ENCODE peak calls at places on chromosome 11, in five cellular contexts. One of them, this sample, is unnamed.

GRCh38 chr11:133953999-133954398 is 2.8 kb downstream of the IGSF9B start:
- DNase-seq in kidney: no peak
- DNase-seq in Peyer's patch: no peak
- DNase-seq in H7: no peak
- DNase-seq in aorta: no peak
- DNase-seq in this sample: no peak

GRCh38 chr11:111206472-111206871 is 39.1 kb upstream of the POU2AF2 start:
- DNase-seq in kidney: no peak
- DNase-seq in Peyer's patch: no peak
- DNase-seq in H7: no peak
- DNase-seq in aorta: no peak
- DNase-seq in this sample: no peak

GRCh38 chr11:79189604-79190003 is 251.2 kb downstream of the TENM4 start:
- DNase-seq in kidney: no peak
- DNase-seq in Peyer's patch: no peak
- DNase-seq in H7: no peak
- DNase-seq in aorta: no peak
- DNase-seq in this sample: peak; percentile 82

GRCh38 chr11:123578778-123579481 is 75.5 kb downstream of the SCN3B start:
- DNase-seq in kidney: no peak
- DNase-seq in Peyer's patch: no peak
- DNase-seq in H7: no peak
- DNase-seq in aorta: no peak
- DNase-seq in this sample: no peak

GRCh38 chr11:120554771-120555432 is 43.4 kb downstream of the GRIK4 start:
- DNase-seq in kidney: no peak
- DNase-seq in Peyer's patch: no peak
- DNase-seq in H7: peak; percentile 78
- DNase-seq in aorta: peak; percentile 57
- DNase-seq in this sample: no peak

GRCh38 chr11:105968021-105968697 is 53.9 kb downstream of the MSANTD4 start:
- DNase-seq in kidney: no peak
- DNase-seq in Peyer's patch: no peak
- DNase-seq in H7: no peak
- DNase-seq in aorta: no peak
- DNase-seq in this sample: no peak

GRCh38 chr11:43289368-43289767 is 22.4 kb upstream of the API5 start:
- DNase-seq in kidney: no peak
- DNase-seq in Peyer's patch: no peak
- DNase-seq in H7: no peak
- DNase-seq in aorta: no peak
- DNase-seq in this sample: no peak

GRCh38 chr11:69251639-69252493 is 42.1 kb upstream of the MYEOV start:
- DNase-seq in kidney: peak; percentile 68
- DNase-seq in Peyer's patch: no peak
- DNase-seq in H7: peak; percentile 69
- DNase-seq in aorta: peak; percentile 58
- DNase-seq in this sample: no peak

GRCh38 chr11:14972581-14973490 is 685 bp upstream of the CALCA start:
- DNase-seq in kidney: no peak
- DNase-seq in Peyer's patch: no peak
- DNase-seq in H7: peak; percentile 47
- DNase-seq in aorta: no peak
- DNase-seq in this sample: no peak

GRCh38 chr11:68867067-68867466 is 25.4 kb upstream of the CPT1A start:
- DNase-seq in kidney: no peak
- DNase-seq in Peyer's patch: no peak
- DNase-seq in H7: no peak
- DNase-seq in aorta: no peak
- DNase-seq in this sample: peak; percentile 15

GRCh38 chr11:47715082-47715669 is at the start of gene AGBL2:
- DNase-seq in kidney: peak; percentile 93
- DNase-seq in Peyer's patch: peak; percentile 93
- DNase-seq in H7: peak; percentile 92
- DNase-seq in aorta: peak; percentile 92
- DNase-seq in this sample: peak; percentile 80

GRCh38 chr11:111957663-111958415 is 20.7 kb downstream of the DIXDC1 start:
- DNase-seq in kidney: peak; percentile 68
- DNase-seq in Peyer's patch: no peak
- DNase-seq in H7: no peak
- DNase-seq in aorta: no peak
- DNase-seq in this sample: no peak

GRCh38 chr11:111001986-111002616 is 243.4 kb upstream of the POU2AF2 start:
- DNase-seq in kidney: no peak
- DNase-seq in Peyer's patch: no peak
- DNase-seq in H7: no peak
- DNase-seq in aorta: no peak
- DNase-seq in this sample: no peak

GRCh38 chr11:129814244-129814992 is 1.2 kb upstream of the TMEM45B start:
- DNase-seq in kidney: no peak
- DNase-seq in Peyer's patch: no peak
- DNase-seq in H7: no peak
- DNase-seq in aorta: no peak
- DNase-seq in this sample: no peak

GRCh38 chr11:126147268-126148111 is 64.0 kb downstream of the RPUSD4 start:
- DNase-seq in kidney: no peak
- DNase-seq in Peyer's patch: peak; percentile 66
- DNase-seq in H7: peak; percentile 68
- DNase-seq in aorta: peak; percentile 36
- DNase-seq in this sample: peak; percentile 65

GRCh38 chr11:31655483-31655882 is 145.9 kb downstream of the ELP4 start:
- DNase-seq in kidney: no peak
- DNase-seq in Peyer's patch: no peak
- DNase-seq in H7: no peak
- DNase-seq in aorta: no peak
- DNase-seq in this sample: no peak

GRCh38 chr11:7364660-7365059 is 113.0 kb downstream of the SYT9 start:
- DNase-seq in kidney: no peak
- DNase-seq in Peyer's patch: no peak
- DNase-seq in H7: no peak
- DNase-seq in aorta: no peak
- DNase-seq in this sample: no peak

GRCh38 chr11:67415501-67416304 is at the start of gene CARNS1:
- DNase-seq in kidney: no peak
- DNase-seq in Peyer's patch: no peak
- DNase-seq in H7: peak; percentile 90
- DNase-seq in aorta: no peak
- DNase-seq in this sample: no peak

GRCh38 chr11:60717956-60718355 is 6.6 kb upstream of the MS4A18 start:
- DNase-seq in kidney: no peak
- DNase-seq in Peyer's patch: no peak
- DNase-seq in H7: no peak
- DNase-seq in aorta: no peak
- DNase-seq in this sample: no peak

GRCh38 chr11:1837171-1838076 is 1.4 kb upstream of the TNNI2 start:
- DNase-seq in kidney: peak; percentile 86
- DNase-seq in Peyer's patch: peak; percentile 90
- DNase-seq in H7: peak; percentile 99
- DNase-seq in aorta: peak; percentile 90
- DNase-seq in this sample: peak; percentile 65

GRCh38 chr11:64629796-64630562 is 39.0 kb downstream of the SLC22A12 start:
- DNase-seq in kidney: no peak
- DNase-seq in Peyer's patch: no peak
- DNase-seq in H7: peak; percentile 98
- DNase-seq in aorta: peak; percentile 86
- DNase-seq in this sample: no peak

GRCh38 chr11:11243790-11244469 is 109.1 kb downstream of the CSNK2A3 start:
- DNase-seq in kidney: peak; percentile 82
- DNase-seq in Peyer's patch: peak; percentile 65
- DNase-seq in H7: peak; percentile 86
- DNase-seq in aorta: peak; percentile 82
- DNase-seq in this sample: no peak

GRCh38 chr11:102347526-102348331 is 715 bp downstream of the BIRC2 start:
- DNase-seq in kidney: no peak
- DNase-seq in Peyer's patch: no peak
- DNase-seq in H7: peak; percentile 18
- DNase-seq in aorta: peak; percentile 44
- DNase-seq in this sample: no peak

GRCh38 chr11:63866211-63866610 is 27.3 kb downstream of the MARK2 start:
- DNase-seq in kidney: peak; percentile 66
- DNase-seq in Peyer's patch: peak; percentile 88
- DNase-seq in H7: no peak
- DNase-seq in aorta: peak; percentile 76
- DNase-seq in this sample: peak; percentile 64

GRCh38 chr11:21321530-21321929 is 652.1 kb downstream of the NELL1 start:
- DNase-seq in kidney: no peak
- DNase-seq in Peyer's patch: no peak
- DNase-seq in H7: no peak
- DNase-seq in aorta: no peak
- DNase-seq in this sample: no peak

GRCh38 chr11:35363246-35364100 is 55.9 kb downstream of the SLC1A2 start:
- DNase-seq in kidney: no peak
- DNase-seq in Peyer's patch: no peak
- DNase-seq in H7: no peak
- DNase-seq in aorta: no peak
- DNase-seq in this sample: no peak

GRCh38 chr11:80315263-80315662 is 874.4 kb upstream of the TENM4 start:
- DNase-seq in kidney: no peak
- DNase-seq in Peyer's patch: no peak
- DNase-seq in H7: no peak
- DNase-seq in aorta: no peak
- DNase-seq in this sample: no peak

GRCh38 chr11:106072804-106073203 is 4.3 kb downstream of the KBTBD3 start:
- DNase-seq in kidney: no peak
- DNase-seq in Peyer's patch: no peak
- DNase-seq in H7: no peak
- DNase-seq in aorta: no peak
- DNase-seq in this sample: no peak

DNA sequence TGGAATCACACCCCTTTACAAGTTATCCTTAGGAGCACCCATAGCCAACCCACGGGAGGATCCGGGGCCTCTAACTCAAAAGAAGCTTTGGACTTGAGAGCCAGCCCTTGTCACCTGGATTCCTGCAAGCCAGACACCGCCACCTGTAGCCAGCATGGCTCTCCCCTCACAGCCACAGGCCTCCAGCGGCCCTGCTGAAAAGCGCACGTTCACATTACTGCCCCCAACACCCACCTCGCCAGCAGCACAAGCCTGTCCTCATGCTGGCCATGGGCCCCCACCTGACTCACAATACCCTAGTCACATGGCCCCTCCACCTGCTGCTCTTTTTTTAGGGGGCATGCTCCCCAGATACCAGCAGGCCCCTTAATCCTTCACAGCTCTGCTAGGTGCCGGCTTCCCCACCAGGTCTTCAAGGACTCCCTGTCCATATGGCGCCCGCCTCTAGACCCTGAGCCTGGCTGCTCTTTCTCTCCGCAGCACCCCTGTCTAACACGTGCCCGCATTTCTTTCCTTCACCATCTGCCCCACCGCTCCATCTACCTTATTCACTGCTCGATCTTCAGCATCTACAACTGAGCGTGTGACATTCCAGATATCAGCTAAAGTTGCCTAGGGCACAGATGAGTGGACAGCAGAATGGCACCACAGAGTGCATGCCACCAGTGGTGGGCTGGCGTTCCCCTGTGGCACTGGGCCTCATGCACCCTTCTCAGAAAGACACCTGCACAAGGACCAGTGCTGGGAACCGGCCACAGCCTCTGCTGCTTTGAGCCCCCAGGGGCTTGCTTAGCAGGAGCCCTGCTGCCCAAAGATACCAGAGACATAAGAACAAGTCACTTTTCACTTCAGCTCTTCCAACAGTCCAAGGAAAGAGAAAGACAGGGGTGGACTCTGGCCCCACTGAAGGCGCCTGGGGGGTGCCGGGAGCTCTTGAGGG is 6.6 kb downstream of the CARS1 start:
- DNase-seq in kidney: peak; percentile 65
- DNase-seq in Peyer's patch: no peak
- DNase-seq in H7: peak; percentile 40
- DNase-seq in aorta: no peak
- DNase-seq in this sample: no peak
- H3K36me3 ChIP-seq in kidney: no peaks in the 10 kb centered on the region
- H3K36me3 ChIP-seq in Peyer's patch: no peaks in the 10 kb centered on the region
- H3K36me3 ChIP-seq in H7: peaks cover 19% of the 10 kb centered on the region
- H3K36me3 ChIP-seq in aorta: no peaks in the 10 kb centered on the region
- H3K36me3 ChIP-seq in this sample: no peaks in the 10 kb centered on the region

DNA sequence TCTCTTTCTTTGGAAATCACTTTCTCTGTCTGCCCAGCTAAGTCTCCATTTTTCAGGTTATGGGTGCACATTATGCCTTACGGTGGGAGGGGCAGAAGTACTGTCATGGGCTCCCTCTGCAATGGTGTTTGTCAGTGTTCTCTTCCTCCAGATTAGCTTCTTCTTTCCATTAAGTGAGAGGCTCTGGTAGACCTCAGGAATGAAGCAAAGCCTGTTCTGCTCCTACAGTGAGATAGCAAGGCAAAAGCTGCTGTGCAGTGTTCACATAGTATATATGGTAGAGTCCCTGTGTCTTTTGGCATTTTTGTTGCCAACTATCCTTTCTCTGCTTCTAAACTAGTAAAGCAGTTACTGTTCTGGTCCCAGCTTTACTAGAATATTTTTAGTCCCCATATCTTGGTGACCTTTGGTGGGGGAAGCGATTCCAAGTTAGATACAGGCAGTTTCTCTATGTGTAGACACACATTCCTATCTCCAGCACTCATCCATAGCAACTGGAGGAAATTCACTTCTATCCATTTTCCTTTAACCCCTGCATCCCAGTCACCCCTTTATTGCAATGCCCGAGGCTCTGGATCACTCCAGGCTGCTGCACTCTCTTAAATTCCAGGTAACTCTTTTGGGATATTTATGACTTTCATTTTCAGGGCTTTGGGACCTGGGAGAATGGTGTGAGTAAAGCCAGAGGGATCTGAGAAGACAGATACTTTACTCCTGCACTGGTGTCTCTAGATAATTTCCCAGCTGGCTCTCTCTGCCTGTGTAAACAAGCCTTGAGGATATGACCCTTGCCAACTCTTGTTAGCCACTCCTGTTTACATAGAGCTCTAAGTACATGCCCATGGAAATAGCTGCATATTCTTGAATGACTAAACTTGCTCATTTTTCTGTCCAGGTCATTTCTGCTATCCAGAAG is 3.9 kb upstream of the TRIM34 start:
- DNase-seq in kidney: no peak
- DNase-seq in Peyer's patch: no peak
- DNase-seq in H7: peak; percentile 17
- DNase-seq in aorta: no peak
- DNase-seq in this sample: no peak
- H3K36me3 ChIP-seq in kidney: no peaks in the 10 kb centered on the region
- H3K36me3 ChIP-seq in Peyer's patch: no peaks in the 10 kb centered on the region
- H3K36me3 ChIP-seq in H7: no peaks in the 10 kb centered on the region
- H3K36me3 ChIP-seq in aorta: no peaks in the 10 kb centered on the region
- H3K36me3 ChIP-seq in this sample: no peaks in the 10 kb centered on the region

GRCh38 chr11:118657238-118657637 is 22.2 kb downstream of the TREH start:
- DNase-seq in kidney: peak; percentile 36
- DNase-seq in Peyer's patch: no peak
- DNase-seq in H7: no peak
- DNase-seq in aorta: peak; percentile 51
- DNase-seq in this sample: no peak
- H3K36me3 ChIP-seq in kidney: peaks cover 22% of the 10 kb centered on the region
- H3K36me3 ChIP-seq in Peyer's patch: no peaks in the 10 kb centered on the region
- H3K36me3 ChIP-seq in H7: peaks cover 10% of the 10 kb centered on the region
- H3K36me3 ChIP-seq in aorta: no peaks in the 10 kb centered on the region
- H3K36me3 ChIP-seq in this sample: no peaks in the 10 kb centered on the region

DNA sequence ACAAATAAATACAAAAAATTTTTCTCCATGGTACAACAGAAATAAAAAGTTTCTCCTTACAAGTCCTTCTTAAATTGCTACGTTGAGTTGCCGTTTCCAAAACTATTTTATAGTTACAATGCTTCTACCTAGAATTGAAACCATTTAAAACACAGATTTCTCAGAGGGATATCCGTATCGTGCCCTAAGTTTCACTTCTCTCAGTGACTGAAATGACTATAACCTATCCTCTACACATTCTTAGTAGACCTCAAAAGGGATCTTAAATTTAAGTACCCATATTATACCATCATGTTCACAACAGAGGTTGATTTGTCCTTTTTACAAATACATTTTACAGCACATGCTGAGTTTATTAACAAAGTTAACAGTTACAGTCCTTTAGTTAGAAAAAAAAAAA is 44.1 kb downstream of the USP28 start:
- DNase-seq in kidney: no peak
- DNase-seq in Peyer's patch: no peak
- DNase-seq in H7: no peak
- DNase-seq in aorta: no peak
- DNase-seq in this sample: no peak
- H3K36me3 ChIP-seq in kidney: peaks cover 3% of the 10 kb centered on the region
- H3K36me3 ChIP-seq in Peyer's patch: no peaks in the 10 kb centered on the region
- H3K36me3 ChIP-seq in H7: peaks cover 31% of the 10 kb centered on the region
- H3K36me3 ChIP-seq in aorta: peaks cover 5% of the 10 kb centered on the region
- H3K36me3 ChIP-seq in this sample: no peaks in the 10 kb centered on the region

This sample was measured in right lobe of liver.